ENCODE peak calls at places on chromosomes 7 and 10, in seven cellular contexts. O is NCI-H1105 treated with DMSO at 0.1 percent for 48 hours, T is activated gamma-delta T cell treated with Interleukin-2 at 50 U/mL for 16 hours, I is mammary epithelial cell, J is NCI-H524 treated with DMSO at 0.1 percent for 48 hours, M is PC-3, Y is left cardiac atrium. V is an unnamed sample.

GRCh38 chr7:78607099-78607498 is 808.5 kb downstream of the PHTF2 start:
- DNase-seq in O (no peak), T (no peak), I (no peak), J (no peak), M (peak; percentile 48), Y (no peak), V (peak; percentile 22)

GRCh38 chr7:99953649-99954048 is 22.2 kb downstream of the AZGP1 start:
- DNase-seq in O (no peak), T (no peak), I (peak; percentile 57), J (no peak), M (peak; percentile 36), Y (peak; percentile 48), V (peak; percentile 51)

GRCh38 chr10:29839826-29840515 is 205.2 kb upstream of the SVIL start:
- DNase-seq in O (peak; percentile 68), T (no peak), I (peak; percentile 97), J (no peak), M (no peak), Y (no peak), V (peak; percentile 97)

GRCh38 chr7:155230169-155230593 is 67.5 kb upstream of the INSIG1 start:
- DNase-seq in O (no peak), T (no peak), I (peak; percentile 100), J (no peak), M (peak; percentile 98), Y (peak; percentile 48), V (peak; percentile 97)

GRCh38 chr7:88357794-88358533 is 51.3 kb upstream of the STEAP4 start:
- DNase-seq in O (no peak), T (no peak), I (peak; percentile 36), J (no peak), M (peak; percentile 54), Y (no peak), V (peak; percentile 46)

GRCh38 chr10:483266-483665 is 206.2 kb downstream of the DIP2C start:
- DNase-seq in O (no peak), T (no peak), I (no peak), J (no peak), M (no peak), Y (no peak), V (no peak)

GRCh38 chr7:87926581-87927461 is 7.2 kb upstream of the ADAM22 start:
- DNase-seq in O (no peak), T (no peak), I (peak; percentile 21), J (no peak), M (no peak), Y (no peak), V (no peak)

GRCh38 chr10:58773942-58774341 is 261.3 kb downstream of the BICC1 start:
- DNase-seq in O (no peak), T (no peak), I (no peak), J (no peak), M (no peak), Y (no peak), V (no peak)

GRCh38 chr10:3169271-3169670 is 3.3 kb downstream of the PITRM1 start:
- DNase-seq in O (no peak), T (no peak), I (no peak), J (no peak), M (no peak), Y (no peak), V (no peak)

GRCh38 chr10:76150139-76150885 is 718.9 kb downstream of the LRMDA start:
- DNase-seq in O (no peak), T (no peak), I (peak; percentile 73), J (no peak), M (peak; percentile 50), Y (no peak), V (peak; percentile 91)

GRCh38 chr10:12788277-12788676 is 213.2 kb downstream of the CCDC3 start:
- DNase-seq in O (no peak), T (no peak), I (no peak), J (no peak), M (no peak), Y (no peak), V (no peak)

GRCh38 chr7:150934045-150934766 is 43.9 kb downstream of the KCNH2 start:
- DNase-seq in O (no peak), T (no peak), I (no peak), J (no peak), M (no peak), Y (no peak), V (no peak)

GRCh38 chr10:78756604-78757442 is 311.9 kb upstream of the ZMIZ1 start:
- DNase-seq in O (no peak), T (no peak), I (peak; percentile 97), J (no peak), M (peak; percentile 100), Y (peak; percentile 85), V (peak; percentile 96)

GRCh38 chr7:129187681-129188371 is 607 bp upstream of the SMO start:
- DNase-seq in O (no peak), T (no peak), I (no peak), J (no peak), M (no peak), Y (no peak), V (no peak)

GRCh38 chr10:62502995-62503613 is 128.9 kb downstream of the ZNF365 start:
- DNase-seq in O (no peak), T (no peak), I (no peak), J (no peak), M (peak; percentile 59), Y (no peak), V (peak; percentile 5)

GRCh38 chr10:48518926-48519730 is 85.7 kb downstream of the ARHGAP22 start:
- DNase-seq in O (no peak), T (no peak), I (no peak), J (no peak), M (no peak), Y (no peak), V (no peak)

GRCh38 chr10:50362547-50363125 is 111.3 kb upstream of the ASAH2 start:
- DNase-seq in O (no peak), T (no peak), I (peak; percentile 50), J (no peak), M (peak; percentile 100), Y (no peak), V (peak; percentile 96)

GRCh38 chr7:2008101-2008935 is 224.4 kb downstream of the MAD1L1 start:
- DNase-seq in O (no peak), T (no peak), I (no peak), J (no peak), M (no peak), Y (peak; percentile 20), V (no peak)

GRCh38 chr7:2601907-2602735 is 29.7 kb upstream of the TTYH3 start:
- DNase-seq in O (no peak), T (no peak), I (no peak), J (no peak), M (peak; percentile 59), Y (no peak), V (peak; percentile 17)

GRCh38 chr7:140696024-140696678 is 357 bp upstream of the NDUFB2 start:
- DNase-seq in O (peak; percentile 27), T (peak; percentile 89), I (no peak), J (peak; percentile 68), M (peak; percentile 92), Y (peak; percentile 97), V (peak; percentile 72)

GRCh38 chr10:49668684-49669083 is 10.8 kb upstream of the C10orf53 start:
- DNase-seq in O (no peak), T (no peak), I (no peak), J (no peak), M (no peak), Y (no peak), V (no peak)

GRCh38 chr10:120386896-120387295 is 70.1 kb upstream of the PLPP4 start:
- DNase-seq in O (no peak), T (no peak), I (no peak), J (no peak), M (no peak), Y (no peak), V (no peak)

GRCh38 chr10:119516381-119517234 is 25.9 kb downstream of the RGS10 start:
- DNase-seq in O (no peak), T (peak; percentile 55), I (no peak), J (no peak), M (peak; percentile 59), Y (no peak), V (no peak)